ENCODE peak calls at places on chromosomes 3 and 15, in seven cellular contexts. V is GM20000, F is osteoblast, B is dorsolateral prefrontal cortex, A is upper lobe of right lung, I is progenitor cell of endocrine pancreas, H is esophagus squamous epithelium. R is an unnamed sample.
A peak's percentile ranks its signal among the peaks of the same experiment; 100 is the strongest.

GRCh38 chr15:45906230-45906629 is 271.4 kb downstream of the SQOR start:
- DNase-seq in V (no peak), F (no peak), B (no peak), A (no peak), I (no peak), H (no peak), R (no peak)

GRCh38 chr3:15271785-15272381 is 60.5 kb downstream of the SH3BP5 start:
- DNase-seq in V (peak; percentile 67), F (peak; percentile 51), B (no peak), A (peak; percentile 80), I (no peak), H (peak; percentile 20), R (peak; percentile 75)

GRCh38 chr3:102936511-102936910 is 501.7 kb downstream of the ZPLD1 start:
- DNase-seq in V (no peak), F (no peak), B (no peak), A (no peak), I (no peak), H (no peak), R (no peak)

GRCh38 chr15:40844543-40844981 is 714 bp downstream of the SPINT1 start:
- DNase-seq in V (peak; percentile 84), F (peak; percentile 90), B (peak; percentile 34), A (peak; percentile 79), I (peak; percentile 43), H (no peak), R (peak; percentile 66)

GRCh38 chr3:131491084-131491483 is 11.7 kb downstream of the MRPL3 start:
- DNase-seq in V (no peak), F (no peak), B (no peak), A (no peak), I (no peak), H (no peak), R (no peak)

GRCh38 chr15:58447244-58448010 is 15.6 kb downstream of the LIPC start:
- DNase-seq in V (no peak), F (peak; percentile 86), B (no peak), A (no peak), I (no peak), H (no peak), R (no peak)

GRCh38 chr3:79002465-79003372 is 765.1 kb downstream of the ROBO1 start:
- DNase-seq in V (no peak), F (no peak), B (no peak), A (no peak), I (no peak), H (no peak), R (no peak)

GRCh38 chr3:124557433-124558232 is 172.6 kb upstream of the UMPS start:
- DNase-seq in V (no peak), F (no peak), B (no peak), A (no peak), I (no peak), H (no peak), R (no peak)

GRCh38 chr3:14123308-14124222 is 1.1 kb downstream of the CHCHD4 start:
- DNase-seq in V (peak; percentile 24), F (no peak), B (no peak), A (peak; percentile 27), I (no peak), H (no peak), R (peak; percentile 21)

GRCh38 chr15:62605292-62605691 is 437.3 kb upstream of the TPM1 start:
- DNase-seq in V (no peak), F (no peak), B (no peak), A (no peak), I (no peak), H (no peak), R (no peak)

GRCh38 chr3:178618197-178618596 is 82.0 kb downstream of the KCNMB2 start:
- DNase-seq in V (no peak), F (peak; percentile 52), B (no peak), A (no peak), I (no peak), H (no peak), R (no peak)

GRCh38 chr15:80985976-80986375 is 3.6 kb downstream of the MESD start:
- DNase-seq in V (no peak), F (no peak), B (no peak), A (no peak), I (no peak), H (no peak), R (no peak)

GRCh38 chr3:106577241-106577640 is 708.4 kb upstream of the CBLB start:
- DNase-seq in V (no peak), F (no peak), B (no peak), A (no peak), I (no peak), H (no peak), R (no peak)

GRCh38 chr3:106176734-106177133 is 307.9 kb upstream of the CBLB start:
- DNase-seq in V (peak; percentile 59), F (no peak), B (no peak), A (no peak), I (no peak), H (no peak), R (peak; percentile 29)

GRCh38 chr15:77384086-77384485 is 35.8 kb downstream of the PEAK1 start:
- DNase-seq in V (no peak), F (no peak), B (peak; percentile 38), A (no peak), I (no peak), H (no peak), R (no peak)

GRCh38 chr15:36400936-36401585 is 178.4 kb upstream of the CDIN1 start:
- DNase-seq in V (no peak), F (no peak), B (no peak), A (no peak), I (no peak), H (no peak), R (no peak)

GRCh38 chr3:126607214-126607908 is 47.6 kb downstream of the TXNRD3 start:
- DNase-seq in V (peak; percentile 5), F (peak; percentile 74), B (no peak), A (no peak), I (no peak), H (no peak), R (no peak)

GRCh38 chr3:133256787-133257483 is 142.9 kb upstream of the BFSP2 start:
- DNase-seq in V (peak; percentile 10), F (peak; percentile 22), B (no peak), A (no peak), I (no peak), H (no peak), R (peak; percentile 7)

GRCh38 chr3:190886945-190887344 is 24.5 kb upstream of the GMNC start:
- DNase-seq in V (peak; percentile 26), F (no peak), B (no peak), A (no peak), I (no peak), H (no peak), R (peak; percentile 17)

GRCh38 chr3:63390831-63391230 is 112.7 kb downstream of the SYNPR start:
- DNase-seq in V (no peak), F (no peak), B (no peak), A (no peak), I (no peak), H (no peak), R (no peak)

GRCh38 chr3:136343873-136344281 is 93.7 kb downstream of the PCCB start:
- DNase-seq in V (no peak), F (peak; percentile 72), B (peak; percentile 15), A (peak; percentile 86), I (no peak), H (no peak), R (no peak)

GRCh38 chr15:27017168-27017809 is 46.3 kb downstream of the GABRG3 start:
- DNase-seq in V (peak; percentile 31), F (peak; percentile 84), B (peak; percentile 11), A (no peak), I (peak; percentile 64), H (no peak), R (peak; percentile 38)

GRCh38 chr3:156681003-156681402 is 6.6 kb downstream of the TIPARP start:
- DNase-seq in V (peak; percentile 36), F (no peak), B (no peak), A (no peak), I (no peak), H (no peak), R (peak; percentile 33)

GRCh38 chr3:12833226-12834161 is 7.9 kb downstream of the RPL32 start:
- DNase-seq in V (no peak), F (no peak), B (no peak), A (no peak), I (no peak), H (no peak), R (no peak)

GRCh38 chr3:48565591-48566400 is 2.2 kb upstream of the UCN2 start:
- DNase-seq in V (no peak), F (peak; percentile 99), B (no peak), A (no peak), I (no peak), H (no peak), R (no peak)
- TF ChIP-seq CTCF in V (no peak), F (no peak), B (no peak), A (no peak), I (no peak), H (no peak), R (no peak)

DNA sequence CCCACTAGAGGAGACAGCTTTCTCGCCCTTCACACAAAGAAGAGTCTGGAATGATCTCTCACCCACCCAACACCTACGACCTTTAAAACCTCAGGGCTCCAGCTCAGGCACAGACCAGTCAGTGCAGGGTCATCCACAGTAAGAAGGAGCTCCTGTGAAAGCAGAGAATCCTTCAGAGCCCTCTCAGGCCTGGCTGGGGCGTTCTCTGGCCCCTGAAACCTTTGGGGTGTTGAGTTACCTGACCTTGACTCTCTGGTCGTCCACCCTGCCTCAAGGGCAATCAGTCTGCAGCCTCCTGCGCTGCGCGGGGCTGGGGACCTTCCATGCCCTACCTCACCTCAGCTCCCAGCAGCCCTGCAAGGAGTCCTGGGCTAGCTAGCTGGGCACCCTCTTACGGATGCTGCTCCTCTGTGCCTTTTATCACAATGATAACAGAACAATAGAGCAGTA is 106.2 kb downstream of the ADCY5 start:
- DNase-seq in V (no peak), F (no peak), B (no peak), A (peak; percentile 54), I (no peak), H (no peak), R (no peak)
- TF ChIP-seq CTCF in V (no peak), F (no peak), B (no peak), A (no peak), I (no peak), H (no peak), R (no peak)

GRCh38 chr3:72176537-72177041 is 391.6 kb upstream of the PROK2 start:
- DNase-seq in V (peak; percentile 60), F (no peak), B (no peak), A (no peak), I (no peak), H (no peak), R (peak; percentile 54)
- TF ChIP-seq CTCF in V (no peak), F (no peak), B (no peak), A (no peak), I (no peak), H (no peak), R (no peak)

GRCh38 chr15:91047545-91048199 is 25.3 kb upstream of the VPS33B start:
- DNase-seq in V (no peak), F (no peak), B (no peak), A (no peak), I (no peak), H (no peak), R (no peak)

GRCh38 chr15:91054791-91055190 is 32.4 kb upstream of the VPS33B start:
- DNase-seq in V (no peak), F (no peak), B (no peak), A (no peak), I (no peak), H (no peak), R (no peak)

GRCh38 chr15:91051248-91051647 is 28.9 kb upstream of the VPS33B start:
- DNase-seq in V (no peak), F (no peak), B (no peak), A (no peak), I (no peak), H (no peak), R (no peak)

GRCh38 chr15:91049378-91050127 is 27.2 kb upstream of the VPS33B start:
- DNase-seq in V (peak; percentile 56), F (peak; percentile 76), B (peak; percentile 62), A (no peak), I (peak; percentile 25), H (no peak), R (peak; percentile 62)

GRCh38 chr15:91050128-91050455 is 27.7 kb upstream of the VPS33B start:
- DNase-seq in V (no peak), F (no peak), B (no peak), A (no peak), I (no peak), H (no peak), R (no peak)
- TF ChIP-seq CTCF in V (no peak), F (no peak), B (no peak), A (no peak), I (no peak), H (no peak), R (no peak)